ENCODE peak calls at places on chromosome 19, in four cellular contexts. One of them, this sample, is unnamed.

GRCh38 chr19:40228863-40229262 is 2.4 kb upstream of the CCNP start:
- DNase-seq in neuronal stem cell: no peak
- DNase-seq in IMR-90: no peak
- DNase-seq in H9: no peak
- DNase-seq in this sample: no peak

GRCh38 chr19:6876790-6877189 is 10.6 kb upstream of the ADGRE1 start:
- DNase-seq in neuronal stem cell: no peak
- DNase-seq in IMR-90: no peak
- DNase-seq in H9: no peak
- DNase-seq in this sample: no peak

GRCh38 chr19:11463391-11463790 is 17.5 kb downstream of the ELAVL3 start:
- DNase-seq in neuronal stem cell: no peak
- DNase-seq in IMR-90: no peak
- DNase-seq in H9: no peak
- DNase-seq in this sample: no peak

GRCh38 chr19:13146763-13147563 is 3.2 kb downstream of the STX10 start:
- DNase-seq in neuronal stem cell: no peak
- DNase-seq in IMR-90: no peak
- DNase-seq in H9: no peak
- DNase-seq in this sample: no peak

GRCh38 chr19:7366701-7367420 is 18.1 kb downstream of the ARHGEF18 start:
- DNase-seq in neuronal stem cell: no peak
- DNase-seq in IMR-90: peak; percentile 33
- DNase-seq in H9: no peak
- DNase-seq in this sample: peak; percentile 68

GRCh38 chr19:11256189-11256588 is 6.1 kb downstream of the DOCK6 start:
- DNase-seq in neuronal stem cell: no peak
- DNase-seq in IMR-90: peak; percentile 33
- DNase-seq in H9: no peak
- DNase-seq in this sample: no peak

GRCh38 chr19:948842-949496 is 23.1 kb downstream of the ARID3A start:
- DNase-seq in neuronal stem cell: no peak
- DNase-seq in IMR-90: no peak
- DNase-seq in H9: no peak
- DNase-seq in this sample: no peak

GRCh38 chr19:40561947-40562346 is 14.7 kb upstream of the SHKBP1 start:
- DNase-seq in neuronal stem cell: no peak
- DNase-seq in IMR-90: no peak
- DNase-seq in H9: no peak
- DNase-seq in this sample: no peak

GRCh38 chr19:49413348-49413747 is 9.9 kb downstream of the PTH2 start:
- DNase-seq in neuronal stem cell: no peak
- DNase-seq in IMR-90: peak; percentile 31
- DNase-seq in H9: no peak
- DNase-seq in this sample: peak; percentile 63

GRCh38 chr19:52897149-52897935 is at the start of gene ZNF320:
- DNase-seq in neuronal stem cell: peak; percentile 91
- DNase-seq in IMR-90: peak; percentile 87
- DNase-seq in H9: peak; percentile 98
- DNase-seq in this sample: peak; percentile 98

GRCh38 chr19:52898101-52898500 is 666 bp upstream of the ZNF320 start:
- DNase-seq in neuronal stem cell: no peak
- DNase-seq in IMR-90: no peak
- DNase-seq in H9: peak; percentile 75
- DNase-seq in this sample: peak; percentile 71

GRCh38 chr19:52901842-52902241 is 4.4 kb upstream of the ZNF320 start:
- DNase-seq in neuronal stem cell: no peak
- DNase-seq in IMR-90: no peak
- DNase-seq in H9: no peak
- DNase-seq in this sample: no peak

GRCh38 chr19:52891336-52891735 is 6.1 kb downstream of the ZNF320 start:
- DNase-seq in neuronal stem cell: no peak
- DNase-seq in IMR-90: no peak
- DNase-seq in H9: no peak
- DNase-seq in this sample: no peak

DNA sequence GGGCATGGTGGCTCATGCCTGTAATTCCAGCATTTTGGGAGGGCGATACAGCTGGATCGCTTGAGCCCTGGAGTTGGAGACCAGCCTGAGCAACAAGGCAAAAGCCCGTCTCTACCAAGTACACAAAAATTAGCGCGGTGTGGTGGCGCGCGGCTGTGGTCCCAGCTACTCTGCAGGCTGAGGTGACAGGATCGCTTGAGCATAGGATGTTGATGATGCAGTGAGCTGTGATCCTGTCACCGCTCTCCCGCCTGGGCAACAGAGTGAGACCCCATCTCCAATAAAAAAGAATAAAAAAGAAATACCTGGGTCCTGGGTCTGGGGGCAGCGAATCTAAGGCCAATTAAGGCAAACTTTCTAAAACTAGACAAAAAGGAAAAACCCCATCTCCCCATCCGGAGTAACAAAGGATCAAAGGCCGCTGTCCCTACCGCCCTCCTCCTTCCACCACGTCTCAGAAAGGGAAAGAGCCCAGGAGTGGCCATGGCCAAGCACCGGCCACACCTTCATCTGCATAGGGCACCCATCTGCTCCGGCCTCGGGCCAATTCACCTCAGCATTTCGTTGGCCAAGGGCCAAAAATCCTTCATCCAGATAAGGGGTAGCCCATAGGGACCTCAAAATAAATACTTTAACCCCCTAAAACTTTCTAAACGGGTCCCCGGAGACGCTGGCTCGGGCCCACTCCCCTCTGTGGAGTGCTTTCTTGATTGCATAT is 845 bp downstream of the ZNF320 start:
- DNase-seq in neuronal stem cell: peak; percentile 2
- DNase-seq in IMR-90: peak; percentile 1
- DNase-seq in H9: peak; percentile 40
- DNase-seq in this sample: peak; percentile 52
- H3K18ac ChIP-seq in neuronal stem cell: peak overlapping the region; percentile 87
- H3K18ac ChIP-seq in IMR-90: peak overlapping the region; percentile 17
- H3K18ac ChIP-seq in H9: peak overlapping the region; percentile 10
- H3K18ac ChIP-seq in this sample: peak overlapping the region; percentile 28

GRCh38 chr19:32858559-32858958 is 11.0 kb downstream of the SLC7A9 start:
- DNase-seq in neuronal stem cell: no peak
- DNase-seq in IMR-90: no peak
- DNase-seq in H9: no peak
- DNase-seq in this sample: no peak
- H3K4me1 ChIP-seq in neuronal stem cell: no peaks in the 10 kb centered on the region
- H3K4me1 ChIP-seq in IMR-90: no peaks in the 10 kb centered on the region
- H3K4me1 ChIP-seq in H9: no peaks in the 10 kb centered on the region
- H3K4me1 ChIP-seq in this sample: no peaks in the 10 kb centered on the region

GRCh38 chr19:55113570-55114039 is 3.8 kb downstream of the PPP1R12C start:
- DNase-seq in neuronal stem cell: peak; percentile 86
- DNase-seq in IMR-90: peak; percentile 92
- DNase-seq in H9: peak; percentile 86
- DNase-seq in this sample: peak; percentile 99
- H3K4ac ChIP-seq in neuronal stem cell: no peak overlapping the region
- H3K4ac ChIP-seq in IMR-90: no peak overlapping the region
- H3K4ac ChIP-seq in H9: no peak overlapping the region
- H3K4ac ChIP-seq in this sample: no peak overlapping the region

DNA sequence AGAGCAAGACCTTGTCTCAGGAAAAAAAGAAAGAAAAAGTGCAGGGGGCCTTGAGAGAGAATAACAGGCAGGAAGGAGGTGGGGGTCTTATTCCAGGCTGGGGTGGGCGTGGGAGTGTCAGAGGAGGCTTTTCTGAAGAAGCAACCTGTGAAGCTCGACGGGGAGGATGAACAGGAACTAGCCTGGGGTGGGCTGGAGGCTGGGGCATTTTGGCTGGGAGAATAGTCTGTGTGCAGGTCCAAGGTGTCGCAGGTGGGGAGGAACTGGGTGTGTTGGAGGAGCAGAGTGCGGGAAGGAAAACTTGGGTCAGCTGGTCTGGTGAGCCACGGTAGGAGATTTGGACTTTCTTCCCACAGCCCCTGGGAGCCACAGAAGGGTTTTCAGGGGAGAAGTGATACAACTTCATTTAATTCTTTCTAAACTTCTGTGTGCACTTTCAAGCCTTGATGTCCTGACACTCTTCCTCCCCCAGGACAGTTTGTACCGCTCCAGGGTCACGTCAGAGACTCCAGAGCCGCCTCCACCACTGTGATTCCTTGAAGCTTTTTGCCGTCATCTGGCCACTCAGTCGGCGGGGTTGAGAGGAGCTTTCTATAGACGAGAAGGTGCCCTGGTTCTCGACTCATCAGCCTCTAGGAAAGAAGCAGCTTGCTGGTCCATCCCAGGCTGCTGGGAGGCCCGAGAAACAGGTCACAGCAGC is 138.7 kb downstream of the SIPA1L3 start:
- DNase-seq in neuronal stem cell: no peak
- DNase-seq in IMR-90: no peak
- DNase-seq in H9: no peak
- DNase-seq in this sample: no peak
- H3K18ac ChIP-seq in neuronal stem cell: no peak overlapping the region
- H3K18ac ChIP-seq in IMR-90: no peak overlapping the region
- H3K18ac ChIP-seq in H9: no peak overlapping the region
- H3K18ac ChIP-seq in this sample: no peak overlapping the region

GRCh38 chr19:42693760-42694350 is 46.4 kb downstream of the PSG3 start:
- DNase-seq in neuronal stem cell: no peak
- DNase-seq in IMR-90: peak; percentile 46
- DNase-seq in H9: no peak
- DNase-seq in this sample: peak; percentile 10

GRCh38 chr19:42697884-42698283 is 42.4 kb downstream of the PSG3 start:
- DNase-seq in neuronal stem cell: no peak
- DNase-seq in IMR-90: no peak
- DNase-seq in H9: no peak
- DNase-seq in this sample: no peak

GRCh38 chr19:42695811-42696503 is 44.3 kb downstream of the PSG3 start:
- DNase-seq in neuronal stem cell: no peak
- DNase-seq in IMR-90: no peak
- DNase-seq in H9: no peak
- DNase-seq in this sample: no peak
- H3K4me1 ChIP-seq in neuronal stem cell: no peaks in the 10 kb centered on the region
- H3K4me1 ChIP-seq in IMR-90: no peaks in the 10 kb centered on the region
- H3K4me1 ChIP-seq in H9: no peaks in the 10 kb centered on the region
- H3K4me1 ChIP-seq in this sample: no peaks in the 10 kb centered on the region

DNA sequence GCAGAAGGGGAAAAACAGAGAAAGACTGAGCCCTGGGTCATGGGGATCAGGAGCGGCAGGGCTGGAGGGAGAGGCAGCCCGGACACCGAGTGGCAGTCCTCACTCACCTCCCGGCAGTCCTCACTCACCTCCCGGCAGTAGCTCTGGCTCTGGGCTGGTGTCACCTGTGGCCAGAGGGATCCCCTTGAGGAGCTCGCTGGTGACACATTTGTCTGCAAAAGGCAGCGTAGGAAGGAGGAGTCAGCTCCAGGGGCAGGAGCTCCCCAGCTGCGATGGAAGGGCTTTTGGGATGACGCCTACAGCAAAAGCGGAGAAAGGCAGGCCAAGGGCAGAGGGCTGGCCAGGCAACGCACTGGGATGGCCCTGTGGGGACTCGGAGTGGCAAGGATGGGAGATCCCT is 739 bp downstream of the EIF3G start:
- DNase-seq in neuronal stem cell: no peak
- DNase-seq in IMR-90: no peak
- DNase-seq in H9: no peak
- DNase-seq in this sample: peak; percentile 45
- H3K4ac ChIP-seq in neuronal stem cell: no peak overlapping the region
- H3K4ac ChIP-seq in IMR-90: peak overlapping the region; percentile 79
- H3K4ac ChIP-seq in H9: no peak overlapping the region
- H3K4ac ChIP-seq in this sample: no peak overlapping the region

GRCh38 chr19:18203863-18204393 is at the start of gene RAB3A:
- DNase-seq in neuronal stem cell: peak; percentile 100
- DNase-seq in IMR-90: peak; percentile 100
- DNase-seq in H9: peak; percentile 100
- DNase-seq in this sample: peak; percentile 100

GRCh38 chr19:18203408-18203862 is 407 bp downstream of the RAB3A start:
- DNase-seq in neuronal stem cell: no peak
- DNase-seq in IMR-90: no peak
- DNase-seq in H9: no peak
- DNase-seq in this sample: no peak

GRCh38 chr19:18205180-18205915 is 1.5 kb upstream of the RAB3A start:
- DNase-seq in neuronal stem cell: no peak
- DNase-seq in IMR-90: peak; percentile 89
- DNase-seq in H9: peak; percentile 58
- DNase-seq in this sample: peak; percentile 71

GRCh38 chr19:18204394-18205179 is 745 bp upstream of the RAB3A start:
- DNase-seq in neuronal stem cell: peak; percentile 90
- DNase-seq in IMR-90: no peak
- DNase-seq in H9: no peak
- DNase-seq in this sample: peak; percentile 82

GRCh38 chr19:18202759-18203407 is 959 bp downstream of the RAB3A start:
- DNase-seq in neuronal stem cell: no peak
- DNase-seq in IMR-90: no peak
- DNase-seq in H9: peak; percentile 49
- DNase-seq in this sample: no peak
- H3K18ac ChIP-seq in neuronal stem cell: peak overlapping the region; percentile 90
- H3K18ac ChIP-seq in IMR-90: no peak overlapping the region
- H3K18ac ChIP-seq in H9: no peak overlapping the region
- H3K18ac ChIP-seq in this sample: no peak overlapping the region

GRCh38 chr19:16191216-16191908 is 6.2 kb downstream of the FAM32A start:
- DNase-seq in neuronal stem cell: no peak
- DNase-seq in IMR-90: no peak
- DNase-seq in H9: no peak
- DNase-seq in this sample: peak; percentile 17
- H3K4me1 ChIP-seq in neuronal stem cell: no peaks in the 10 kb centered on the region
- H3K4me1 ChIP-seq in IMR-90: no peaks in the 10 kb centered on the region
- H3K4me1 ChIP-seq in H9: no peaks in the 10 kb centered on the region
- H3K4me1 ChIP-seq in this sample: no peaks in the 10 kb centered on the region

GRCh38 chr19:3863648-3864047 is 5.2 kb downstream of the ZFR2 start:
- DNase-seq in neuronal stem cell: no peak
- DNase-seq in IMR-90: no peak
- DNase-seq in H9: no peak
- DNase-seq in this sample: no peak
- H3K4ac ChIP-seq in neuronal stem cell: no peak overlapping the region
- H3K4ac ChIP-seq in IMR-90: no peak overlapping the region
- H3K4ac ChIP-seq in H9: no peak overlapping the region
- H3K4ac ChIP-seq in this sample: no peak overlapping the region

This sample was measured in mesendoderm.